ENCODE peak calls at places on chromosome 17, in seven cellular contexts. One of them, this sample, is unnamed.

GRCh38 chr17:39064814-39065213 is 86.6 kb downstream of the PLXDC1 start:
- DNase-seq in GM12878: no peak
- DNase-seq in tibial nerve: no peak
- DNase-seq in IMR-90: no peak
- DNase-seq in thoracic aorta: no peak
- DNase-seq in iPS DF 6.9: no peak
- DNase-seq in stomach: no peak
- DNase-seq in this sample: no peak

GRCh38 chr17:62746941-62747340 is 61.2 kb downstream of the MARCHF10 start:
- DNase-seq in GM12878: no peak
- DNase-seq in IMR-90: no peak
- DNase-seq in iPS DF 6.9: no peak
- DNase-seq in thoracic aorta: no peak
- DNase-seq in stomach: no peak
- DNase-seq in tibial nerve: no peak
- DNase-seq in this sample: no peak

GRCh38 chr17:43791589-43791988 is 11.4 kb downstream of the CFAP97D1 start:
- DNase-seq in IMR-90: peak; percentile 49
- DNase-seq in GM12878: no peak
- DNase-seq in tibial nerve: no peak
- DNase-seq in stomach: no peak
- DNase-seq in iPS DF 6.9: no peak
- DNase-seq in thoracic aorta: no peak
- DNase-seq in this sample: peak; percentile 69

GRCh38 chr17:67046398-67046797 is 2.0 kb downstream of the CACNG1 start:
- DNase-seq in tibial nerve: no peak
- DNase-seq in thoracic aorta: no peak
- DNase-seq in IMR-90: no peak
- DNase-seq in stomach: no peak
- DNase-seq in iPS DF 6.9: no peak
- DNase-seq in GM12878: no peak
- DNase-seq in this sample: no peak

GRCh38 chr17:1231456-1231855 is 38.8 kb upstream of the BHLHA9 start:
- DNase-seq in IMR-90: no peak
- DNase-seq in thoracic aorta: no peak
- DNase-seq in iPS DF 6.9: no peak
- DNase-seq in stomach: peak; percentile 61
- DNase-seq in GM12878: no peak
- DNase-seq in tibial nerve: peak; percentile 38
- DNase-seq in this sample: no peak

GRCh38 chr17:6427284-6427781 is 7.6 kb downstream of the AIPL1 start:
- DNase-seq in IMR-90: peak; percentile 16
- DNase-seq in GM12878: peak; percentile 23
- DNase-seq in iPS DF 6.9: no peak
- DNase-seq in stomach: no peak
- DNase-seq in tibial nerve: no peak
- DNase-seq in thoracic aorta: no peak
- DNase-seq in this sample: no peak

GRCh38 chr17:3582921-3583320 is 25.3 kb upstream of the TRPV3 start:
- DNase-seq in stomach: no peak
- DNase-seq in tibial nerve: no peak
- DNase-seq in thoracic aorta: no peak
- DNase-seq in IMR-90: no peak
- DNase-seq in GM12878: no peak
- DNase-seq in iPS DF 6.9: no peak
- DNase-seq in this sample: no peak

GRCh38 chr17:3796110-3796821 is 4.7 kb downstream of the ITGAE start:
- DNase-seq in iPS DF 6.9: no peak
- DNase-seq in tibial nerve: no peak
- DNase-seq in thoracic aorta: no peak
- DNase-seq in IMR-90: no peak
- DNase-seq in GM12878: peak; percentile 90
- DNase-seq in stomach: peak; percentile 48
- DNase-seq in this sample: no peak

GRCh38 chr17:17840751-17841591 is 4.2 kb upstream of the SREBF1 start:
- DNase-seq in GM12878: no peak
- DNase-seq in tibial nerve: peak; percentile 65
- DNase-seq in stomach: no peak
- DNase-seq in IMR-90: peak; percentile 54
- DNase-seq in iPS DF 6.9: no peak
- DNase-seq in thoracic aorta: no peak
- DNase-seq in this sample: no peak

GRCh38 chr17:58336456-58337094 is 8.0 kb upstream of the TSPOAP1 start:
- DNase-seq in iPS DF 6.9: no peak
- DNase-seq in stomach: no peak
- DNase-seq in tibial nerve: no peak
- DNase-seq in thoracic aorta: no peak
- DNase-seq in IMR-90: peak; percentile 38
- DNase-seq in GM12878: no peak
- DNase-seq in this sample: no peak

GRCh38 chr17:40124279-40125141 is 2.7 kb downstream of the MSL1 start:
- DNase-seq in GM12878: no peak
- DNase-seq in stomach: no peak
- DNase-seq in tibial nerve: peak; percentile 23
- DNase-seq in iPS DF 6.9: no peak
- DNase-seq in thoracic aorta: no peak
- DNase-seq in IMR-90: peak; percentile 48
- DNase-seq in this sample: no peak

GRCh38 chr17:1455291-1455747 is 713 bp downstream of the CRK start:
- DNase-seq in stomach: peak; percentile 62
- DNase-seq in thoracic aorta: peak; percentile 61
- DNase-seq in iPS DF 6.9: no peak
- DNase-seq in tibial nerve: peak; percentile 43
- DNase-seq in IMR-90: peak; percentile 67
- DNase-seq in GM12878: no peak
- DNase-seq in this sample: peak; percentile 76

GRCh38 chr17:67442787-67443624 is 65.9 kb downstream of the PITPNC1 start:
- DNase-seq in tibial nerve: no peak
- DNase-seq in GM12878: no peak
- DNase-seq in thoracic aorta: no peak
- DNase-seq in iPS DF 6.9: no peak
- DNase-seq in stomach: no peak
- DNase-seq in IMR-90: no peak
- DNase-seq in this sample: no peak

GRCh38 chr17:33519692-33520091 is 226.6 kb upstream of the ASIC2 start:
- DNase-seq in IMR-90: no peak
- DNase-seq in GM12878: no peak
- DNase-seq in iPS DF 6.9: no peak
- DNase-seq in thoracic aorta: no peak
- DNase-seq in tibial nerve: no peak
- DNase-seq in stomach: no peak
- DNase-seq in this sample: no peak

GRCh38 chr17:60817187-60817586 is 139.5 kb downstream of the BCAS3 start:
- DNase-seq in stomach: no peak
- DNase-seq in GM12878: no peak
- DNase-seq in thoracic aorta: no peak
- DNase-seq in tibial nerve: no peak
- DNase-seq in IMR-90: peak; percentile 94
- DNase-seq in iPS DF 6.9: no peak
- DNase-seq in this sample: no peak

GRCh38 chr17:62832405-62832804 is 24.3 kb upstream of the MARCHF10 start:
- DNase-seq in GM12878: no peak
- DNase-seq in IMR-90: no peak
- DNase-seq in tibial nerve: no peak
- DNase-seq in iPS DF 6.9: no peak
- DNase-seq in stomach: no peak
- DNase-seq in thoracic aorta: no peak
- DNase-seq in this sample: no peak

GRCh38 chr17:68516732-68517131 is 4.5 kb downstream of the PRKAR1A start:
- DNase-seq in GM12878: no peak
- DNase-seq in IMR-90: peak; percentile 15
- DNase-seq in iPS DF 6.9: no peak
- DNase-seq in thoracic aorta: no peak
- DNase-seq in tibial nerve: no peak
- DNase-seq in stomach: no peak
- DNase-seq in this sample: no peak

GRCh38 chr17:32275060-32276042 is 9.7 kb downstream of the RHBDL3 start:
- DNase-seq in tibial nerve: no peak
- DNase-seq in iPS DF 6.9: no peak
- DNase-seq in IMR-90: peak; percentile 90
- DNase-seq in thoracic aorta: no peak
- DNase-seq in stomach: no peak
- DNase-seq in GM12878: no peak
- DNase-seq in this sample: no peak

GRCh38 chr17:76953066-76953465 is 84.9 kb downstream of the MGAT5B start:
- DNase-seq in tibial nerve: no peak
- DNase-seq in GM12878: no peak
- DNase-seq in iPS DF 6.9: no peak
- DNase-seq in thoracic aorta: no peak
- DNase-seq in stomach: no peak
- DNase-seq in IMR-90: no peak
- DNase-seq in this sample: no peak

GRCh38 chr17:74807925-74808324 is 31.8 kb upstream of the NAT9 start:
- DNase-seq in tibial nerve: no peak
- DNase-seq in stomach: no peak
- DNase-seq in IMR-90: peak; percentile 4
- DNase-seq in thoracic aorta: no peak
- DNase-seq in iPS DF 6.9: no peak
- DNase-seq in GM12878: no peak
- DNase-seq in this sample: no peak

GRCh38 chr17:39920218-39921210 is 2.1 kb upstream of the GSDMB start:
- DNase-seq in thoracic aorta: no peak
- DNase-seq in tibial nerve: no peak
- DNase-seq in GM12878: no peak
- DNase-seq in iPS DF 6.9: no peak
- DNase-seq in IMR-90: no peak
- DNase-seq in stomach: no peak
- DNase-seq in this sample: no peak

GRCh38 chr17:78417531-78417909 is 39.1 kb downstream of the PGS1 start:
- DNase-seq in thoracic aorta: no peak
- DNase-seq in IMR-90: no peak
- DNase-seq in stomach: no peak
- DNase-seq in tibial nerve: no peak
- DNase-seq in iPS DF 6.9: no peak
- DNase-seq in GM12878: no peak
- DNase-seq in this sample: no peak

GRCh38 chr17:78415821-78416301 is 37.4 kb downstream of the PGS1 start:
- DNase-seq in tibial nerve: no peak
- DNase-seq in thoracic aorta: no peak
- DNase-seq in stomach: no peak
- DNase-seq in iPS DF 6.9: no peak
- DNase-seq in GM12878: no peak
- DNase-seq in IMR-90: peak; percentile 11
- DNase-seq in this sample: no peak

GRCh38 chr17:78414178-78415162 is 36.0 kb downstream of the PGS1 start:
- DNase-seq in tibial nerve: no peak
- DNase-seq in IMR-90: no peak
- DNase-seq in thoracic aorta: no peak
- DNase-seq in iPS DF 6.9: no peak
- DNase-seq in stomach: no peak
- DNase-seq in GM12878: no peak
- DNase-seq in this sample: no peak

GRCh38 chr17:78416791-78417530 is 38.5 kb downstream of the PGS1 start:
- DNase-seq in thoracic aorta: no peak
- DNase-seq in IMR-90: no peak
- DNase-seq in GM12878: no peak
- DNase-seq in tibial nerve: peak; percentile 41
- DNase-seq in stomach: no peak
- DNase-seq in iPS DF 6.9: no peak
- DNase-seq in this sample: no peak

GRCh38 chr17:78416311-78416711 is 37.9 kb downstream of the PGS1 start:
- DNase-seq in tibial nerve: no peak
- DNase-seq in GM12878: no peak
- DNase-seq in stomach: peak; percentile 51
- DNase-seq in IMR-90: peak; percentile 16
- DNase-seq in thoracic aorta: no peak
- DNase-seq in iPS DF 6.9: no peak
- DNase-seq in this sample: no peak
- H3K4me1 ChIP-seq in tibial nerve: peaks cover 49% of the 10 kb centered on the region
- H3K4me1 ChIP-seq in GM12878: peaks cover 6% of the 10 kb centered on the region
- H3K4me1 ChIP-seq in stomach: peaks cover 33% of the 10 kb centered on the region
- H3K4me1 ChIP-seq in IMR-90: peaks cover 23% of the 10 kb centered on the region
- H3K4me1 ChIP-seq in thoracic aorta: no peaks in the 10 kb centered on the region
- H3K4me1 ChIP-seq in iPS DF 6.9: no peaks in the 10 kb centered on the region
- H3K4me1 ChIP-seq in this sample: peaks cover 42% of the 10 kb centered on the region

DNA sequence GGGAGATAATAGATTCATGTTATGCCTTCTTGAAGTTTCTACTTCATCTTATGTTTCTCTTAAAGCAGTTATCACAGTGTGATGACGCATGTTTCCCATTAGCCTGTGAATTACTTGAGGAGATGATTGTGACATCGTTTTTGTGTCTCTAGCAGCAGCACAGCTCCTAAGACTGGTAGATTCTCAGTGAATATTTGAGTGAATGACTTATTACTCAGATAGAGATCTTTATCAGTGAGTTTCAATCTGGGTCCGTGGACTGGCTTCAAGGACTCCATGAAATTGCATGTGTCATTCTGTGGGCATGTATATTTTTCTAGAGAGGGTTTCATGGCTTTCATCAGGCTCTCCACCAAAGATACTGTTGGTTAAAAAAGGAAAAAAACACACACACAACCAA is 29.9 kb downstream of the YPEL2 start:
- DNase-seq in IMR-90: peak; percentile 81
- DNase-seq in thoracic aorta: no peak
- DNase-seq in stomach: no peak
- DNase-seq in GM12878: no peak
- DNase-seq in iPS DF 6.9: no peak
- DNase-seq in tibial nerve: no peak
- DNase-seq in this sample: no peak
- H3K4me1 ChIP-seq in IMR-90: peaks cover 31% of the 10 kb centered on the region
- H3K4me1 ChIP-seq in thoracic aorta: peaks cover 87% of the 10 kb centered on the region
- H3K4me1 ChIP-seq in stomach: peaks cover 65% of the 10 kb centered on the region
- H3K4me1 ChIP-seq in GM12878: peaks cover 50% of the 10 kb centered on the region
- H3K4me1 ChIP-seq in iPS DF 6.9: peaks cover 7% of the 10 kb centered on the region
- H3K4me1 ChIP-seq in tibial nerve: peaks cover 62% of the 10 kb centered on the region
- H3K4me1 ChIP-seq in this sample: peaks cover 16% of the 10 kb centered on the region

GRCh38 chr17:65039349-65039988 is 17.1 kb downstream of the GNA13 start:
- DNase-seq in thoracic aorta: no peak
- DNase-seq in stomach: no peak
- DNase-seq in iPS DF 6.9: no peak
- DNase-seq in GM12878: peak; percentile 68
- DNase-seq in IMR-90: no peak
- DNase-seq in tibial nerve: no peak
- DNase-seq in this sample: no peak

GRCh38 chr17:65043802-65044201 is 12.7 kb downstream of the GNA13 start:
- DNase-seq in tibial nerve: no peak
- DNase-seq in iPS DF 6.9: no peak
- DNase-seq in stomach: no peak
- DNase-seq in thoracic aorta: no peak
- DNase-seq in GM12878: no peak
- DNase-seq in IMR-90: no peak
- DNase-seq in this sample: no peak

GRCh38 chr17:65042911-65043310 is 13.6 kb downstream of the GNA13 start:
- DNase-seq in stomach: no peak
- DNase-seq in iPS DF 6.9: no peak
- DNase-seq in GM12878: no peak
- DNase-seq in IMR-90: no peak
- DNase-seq in tibial nerve: no peak
- DNase-seq in thoracic aorta: no peak
- DNase-seq in this sample: no peak

GRCh38 chr17:65037157-65037556 is 19.4 kb downstream of the GNA13 start:
- DNase-seq in GM12878: no peak
- DNase-seq in tibial nerve: no peak
- DNase-seq in stomach: no peak
- DNase-seq in thoracic aorta: no peak
- DNase-seq in IMR-90: no peak
- DNase-seq in iPS DF 6.9: no peak
- DNase-seq in this sample: no peak

GRCh38 chr17:65041518-65041917 is 15.0 kb downstream of the GNA13 start:
- DNase-seq in tibial nerve: no peak
- DNase-seq in iPS DF 6.9: no peak
- DNase-seq in IMR-90: no peak
- DNase-seq in stomach: no peak
- DNase-seq in thoracic aorta: no peak
- DNase-seq in GM12878: no peak
- DNase-seq in this sample: no peak
- H3K4me1 ChIP-seq in tibial nerve: peaks cover 25% of the 10 kb centered on the region
- H3K4me1 ChIP-seq in iPS DF 6.9: no peaks in the 10 kb centered on the region
- H3K4me1 ChIP-seq in IMR-90: peaks cover 12% of the 10 kb centered on the region
- H3K4me1 ChIP-seq in stomach: peaks cover 41% of the 10 kb centered on the region
- H3K4me1 ChIP-seq in thoracic aorta: peaks cover 58% of the 10 kb centered on the region
- H3K4me1 ChIP-seq in GM12878: peaks cover 62% of the 10 kb centered on the region
- H3K4me1 ChIP-seq in this sample: peaks cover 3% of the 10 kb centered on the region

GRCh38 chr17:41998497-41998896 is 18.7 kb downstream of the DNAJC7 start:
- DNase-seq in stomach: no peak
- DNase-seq in thoracic aorta: no peak
- DNase-seq in iPS DF 6.9: no peak
- DNase-seq in tibial nerve: no peak
- DNase-seq in IMR-90: no peak
- DNase-seq in GM12878: no peak
- DNase-seq in this sample: no peak
- H3K4me1 ChIP-seq in stomach: peaks cover 32% of the 10 kb centered on the region
- H3K4me1 ChIP-seq in thoracic aorta: no peaks in the 10 kb centered on the region
- H3K4me1 ChIP-seq in iPS DF 6.9: no peaks in the 10 kb centered on the region
- H3K4me1 ChIP-seq in tibial nerve: peaks cover 35% of the 10 kb centered on the region
- H3K4me1 ChIP-seq in IMR-90: peaks cover 9% of the 10 kb centered on the region
- H3K4me1 ChIP-seq in GM12878: peaks cover 28% of the 10 kb centered on the region
- H3K4me1 ChIP-seq in this sample: peaks cover 31% of the 10 kb centered on the region